ENCODE peak calls at places on chromosomes 11 and 22, in seven cellular contexts. Q, D, K, C, Z, F and U are unnamed samples.
A peak's percentile ranks its signal among the peaks of the same experiment; 100 is the strongest.

GRCh38 chr11:12170984-12171383 is 60.6 kb downstream of the MICAL2 start:
- DNase-seq in Q (no peak), D (no peak), K (no peak), C (no peak), Z (peak; percentile 83), F (peak; percentile 89), U (no peak)

GRCh38 chr11:46121328-46121723 is at the start of gene PHF21A:
- DNase-seq in Q (peak; percentile 66), D (peak; percentile 89), K (peak; percentile 94), C (peak; percentile 90), Z (peak; percentile 92), F (peak; percentile 91), U (peak; percentile 46)

GRCh38 chr11:113148652-113149051 is 165.7 kb upstream of the TTC12 start:
- DNase-seq in Q (no peak), D (no peak), K (no peak), C (no peak), Z (no peak), F (no peak), U (no peak)

GRCh38 chr11:116379185-116379828 is 393.5 kb downstream of the BUD13 start:
- DNase-seq in Q (no peak), D (peak; percentile 4), K (peak; percentile 90), C (peak; percentile 84), Z (no peak), F (peak; percentile 1), U (no peak)

GRCh38 chr11:34269694-34270245 is 88.0 kb downstream of the ABTB2 start:
- DNase-seq in Q (no peak), D (no peak), K (no peak), C (no peak), Z (no peak), F (no peak), U (no peak)

GRCh38 chr11:23455291-23455864 is 595.1 kb upstream of the CCDC179 start:
- DNase-seq in Q (no peak), D (no peak), K (no peak), C (no peak), Z (no peak), F (no peak), U (no peak)

GRCh38 chr22:41487037-41487963 is 18.4 kb downstream of the ACO2 start:
- DNase-seq in Q (no peak), D (no peak), K (no peak), C (no peak), Z (no peak), F (no peak), U (no peak)

GRCh38 chr11:33936745-33937612 is 45.1 kb upstream of the LMO2 start:
- DNase-seq in Q (no peak), D (peak; percentile 15), K (peak; percentile 65), C (no peak), Z (peak; percentile 84), F (peak; percentile 57), U (no peak)

GRCh38 chr11:28250192-28250591 is 142.0 kb downstream of the METTL15 start:
- DNase-seq in Q (no peak), D (no peak), K (no peak), C (no peak), Z (no peak), F (no peak), U (no peak)

GRCh38 chr11:96111308-96111707 is 187.4 kb upstream of the MTMR2 start:
- DNase-seq in Q (no peak), D (no peak), K (no peak), C (no peak), Z (no peak), F (no peak), U (no peak)

GRCh38 chr11:1762537-1763302 is 1.0 kb downstream of the CTSD start:
- DNase-seq in Q (no peak), D (peak; percentile 85), K (no peak), C (no peak), Z (no peak), F (peak; percentile 45), U (no peak)

GRCh38 chr11:42625757-42626156 is 686.0 kb upstream of the API5 start:
- DNase-seq in Q (no peak), D (no peak), K (no peak), C (no peak), Z (no peak), F (no peak), U (no peak)

DNA sequence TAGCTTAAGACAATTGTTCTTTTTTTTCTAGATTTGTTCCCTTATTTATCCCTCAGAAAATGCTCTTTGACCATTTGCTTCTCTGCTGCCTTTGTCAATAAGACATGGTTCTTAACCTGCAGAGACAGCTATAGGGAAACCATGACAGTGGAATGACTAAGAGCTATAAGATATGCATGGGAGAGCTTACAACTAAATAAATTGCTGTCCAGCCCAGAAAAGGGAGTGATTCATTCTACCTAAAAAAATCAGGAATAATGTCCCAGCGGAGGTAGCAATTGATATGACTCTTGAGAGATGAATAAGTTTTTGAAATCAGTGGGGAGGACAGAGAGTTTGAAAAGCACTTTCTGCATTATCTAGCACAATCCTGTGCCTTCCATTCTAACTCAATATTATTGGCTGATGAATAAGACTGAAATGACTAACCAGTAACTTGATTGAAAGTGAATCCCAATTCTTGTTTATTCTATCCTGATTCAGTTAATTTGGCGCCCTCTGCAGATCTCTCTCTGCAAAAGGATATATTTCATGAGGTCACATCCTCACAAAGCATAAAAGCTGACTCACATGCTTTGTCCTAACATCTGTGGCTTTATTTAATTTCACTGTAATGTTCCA is 680.5 kb upstream of the API5 start:
- DNase-seq in Q (no peak), D (no peak), K (peak; percentile 26), C (peak; percentile 11), Z (no peak), F (peak; percentile 16), U (no peak)
- TF ChIP-seq CTCF in Q (no peak), D (no peak), K (peak; percentile 24), C (peak; percentile 57), Z (no peak), F (peak; percentile 12), U (no peak)

GRCh38 chr11:103465555-103466140 is 356.4 kb downstream of the DYNC2H1 start:
- DNase-seq in Q (no peak), D (no peak), K (no peak), C (no peak), Z (no peak), F (no peak), U (no peak)

DNA sequence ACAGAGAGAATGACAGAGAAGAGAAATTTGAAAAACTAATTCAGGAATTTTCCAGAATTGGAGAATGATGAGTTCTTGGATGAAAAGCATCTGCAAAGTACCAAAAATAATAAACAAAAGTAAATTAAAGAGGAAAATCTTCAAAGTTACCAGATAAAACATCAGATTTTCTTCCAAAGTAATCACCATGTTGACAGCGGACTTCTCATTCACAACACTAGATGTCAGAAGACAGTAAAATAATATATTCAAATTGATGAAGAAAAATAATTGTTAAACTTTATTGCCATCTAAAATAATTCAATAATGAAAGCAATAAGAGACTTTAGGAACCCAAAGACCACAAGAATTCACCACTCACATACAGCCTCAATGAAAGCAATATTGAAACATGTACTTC is 355.2 kb downstream of the DYNC2H1 start:
- DNase-seq in Q (no peak), D (no peak), K (no peak), C (no peak), Z (no peak), F (no peak), U (no peak)
- TF ChIP-seq CTCF in Q (no peak), D (no peak), K (no peak), C (no peak), Z (no peak), F (peak; percentile 13), U (no peak)

DNA sequence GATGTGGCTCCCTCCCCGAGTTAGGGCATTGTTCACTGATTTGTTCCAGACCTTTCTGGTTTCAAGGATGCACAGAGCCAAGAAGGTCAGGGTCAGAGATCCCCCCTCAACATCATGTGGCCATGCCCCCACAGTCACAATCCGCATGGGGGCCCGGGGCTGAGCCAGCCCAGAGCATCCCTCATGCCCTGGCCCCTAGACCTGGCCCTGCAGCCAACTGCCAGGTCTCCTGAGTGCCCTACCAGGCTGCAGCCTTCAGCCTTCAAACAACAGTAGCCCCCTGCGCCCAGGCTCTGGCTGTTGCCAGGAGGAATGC is 142.4 kb downstream of the CRYBB2 start:
- DNase-seq in Q (no peak), D (no peak), K (no peak), C (no peak), Z (no peak), F (no peak), U (no peak)
- TF ChIP-seq CTCF in Q (no peak), D (no peak), K (no peak), C (no peak), Z (no peak), F (no peak), U (no peak)

DNA sequence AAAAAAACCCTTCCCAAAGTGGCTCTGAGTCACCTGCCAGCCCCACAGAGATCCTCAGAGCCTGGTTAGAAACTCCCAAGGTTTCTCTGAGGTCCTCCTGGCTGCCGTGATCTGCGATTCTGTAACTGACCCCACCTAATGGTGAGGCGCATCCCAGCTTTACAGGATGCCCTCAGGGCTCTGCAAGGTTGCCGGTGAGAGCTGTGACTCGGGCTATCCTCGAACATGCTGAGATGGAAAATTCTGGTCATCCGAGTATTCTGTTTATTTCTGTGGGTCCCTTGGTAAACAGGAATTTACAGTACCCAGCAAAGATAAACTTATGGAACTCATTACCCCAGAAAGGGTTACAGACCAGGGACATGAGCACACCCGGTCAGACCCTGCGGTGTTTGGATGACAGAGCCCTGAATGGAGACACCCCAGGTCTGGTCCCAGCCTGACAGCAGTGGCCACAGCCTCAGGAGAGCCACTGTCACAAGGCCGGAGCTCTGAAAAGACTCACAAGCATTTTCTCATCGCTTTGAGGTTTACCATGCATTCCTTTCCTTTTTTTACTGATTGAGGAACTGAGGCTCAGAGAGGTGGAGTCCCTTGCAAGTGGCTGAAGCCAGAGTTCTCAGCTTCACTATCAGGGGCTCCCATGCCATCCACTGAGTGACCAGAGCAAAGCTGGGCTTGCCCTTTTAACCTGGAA is 22.2 kb downstream of the LIF start:
- DNase-seq in Q (no peak), D (no peak), K (no peak), C (no peak), Z (no peak), F (no peak), U (no peak)
- TF ChIP-seq CTCF in Q (no peak), D (no peak), K (no peak), C (no peak), Z (no peak), F (no peak), U (no peak)